ENCODE peak calls at places on chromosomes 1 and 21, in seven cellular contexts. One of them, this sample, is unnamed.

GRCh38 chr1:184158911-184159701 is 107.6 kb downstream of the TSEN15 start:
- DNase-seq in IMR-90: no peak
- DNase-seq in K562: no peak
- DNase-seq in caudate nucleus: no peak
- DNase-seq in pancreas: no peak
- DNase-seq in psoas muscle: no peak
- DNase-seq in CD8-positive, alpha-beta memory T cell: no peak
- DNase-seq in this sample: no peak

GRCh38 chr1:17696417-17697301 is 58.5 kb upstream of the ACTL8 start:
- DNase-seq in K562: peak
- DNase-seq in caudate nucleus: no peak
- DNase-seq in pancreas: no peak
- DNase-seq in psoas muscle: no peak
- DNase-seq in IMR-90: peak
- DNase-seq in CD8-positive, alpha-beta memory T cell: no peak
- DNase-seq in this sample: no peak

GRCh38 chr1:12480748-12481362 is 137.2 kb downstream of the DHRS3 start:
- DNase-seq in psoas muscle: no peak
- DNase-seq in pancreas: no peak
- DNase-seq in caudate nucleus: no peak
- DNase-seq in CD8-positive, alpha-beta memory T cell: no peak
- DNase-seq in IMR-90: peak
- DNase-seq in K562: peak
- DNase-seq in this sample: no peak

GRCh38 chr1:68384321-68384813 is 65.4 kb downstream of the RPE65 start:
- DNase-seq in pancreas: no peak
- DNase-seq in psoas muscle: no peak
- DNase-seq in CD8-positive, alpha-beta memory T cell: no peak
- DNase-seq in caudate nucleus: peak
- DNase-seq in IMR-90: peak
- DNase-seq in K562: peak
- DNase-seq in this sample: peak

GRCh38 chr1:216285052-216285451 is 138.2 kb downstream of the USH2A start:
- DNase-seq in caudate nucleus: no peak
- DNase-seq in K562: peak
- DNase-seq in pancreas: no peak
- DNase-seq in psoas muscle: no peak
- DNase-seq in CD8-positive, alpha-beta memory T cell: no peak
- DNase-seq in IMR-90: no peak
- DNase-seq in this sample: no peak

GRCh38 chr1:240455228-240455821 is 156.6 kb downstream of the GREM2 start:
- DNase-seq in pancreas: no peak
- DNase-seq in IMR-90: peak
- DNase-seq in caudate nucleus: no peak
- DNase-seq in K562: no peak
- DNase-seq in CD8-positive, alpha-beta memory T cell: no peak
- DNase-seq in psoas muscle: no peak
- DNase-seq in this sample: no peak

GRCh38 chr1:41615981-41616380 is 131.5 kb upstream of the EDN2 start:
- DNase-seq in IMR-90: no peak
- DNase-seq in psoas muscle: no peak
- DNase-seq in K562: no peak
- DNase-seq in CD8-positive, alpha-beta memory T cell: no peak
- DNase-seq in caudate nucleus: no peak
- DNase-seq in pancreas: no peak
- DNase-seq in this sample: no peak

GRCh38 chr1:29033829-29034466 is 89.8 kb downstream of the TMEM200B start:
- DNase-seq in IMR-90: peak
- DNase-seq in caudate nucleus: no peak
- DNase-seq in psoas muscle: no peak
- DNase-seq in CD8-positive, alpha-beta memory T cell: peak
- DNase-seq in pancreas: no peak
- DNase-seq in K562: peak
- DNase-seq in this sample: no peak

GRCh38 chr1:154962238-154962678 is 676 bp upstream of the PYGO2 start:
- DNase-seq in pancreas: no peak
- DNase-seq in IMR-90: peak
- DNase-seq in CD8-positive, alpha-beta memory T cell: no peak
- DNase-seq in psoas muscle: no peak
- DNase-seq in K562: peak
- DNase-seq in caudate nucleus: peak
- DNase-seq in this sample: peak

GRCh38 chr1:226737819-226738420 is 1.2 kb downstream of the ITPKB start:
- DNase-seq in IMR-90: peak
- DNase-seq in CD8-positive, alpha-beta memory T cell: peak
- DNase-seq in K562: no peak
- DNase-seq in psoas muscle: peak
- DNase-seq in caudate nucleus: peak
- DNase-seq in pancreas: peak
- DNase-seq in this sample: peak

GRCh38 chr1:70411360-70411844 is 334 bp downstream of the CTH start:
- DNase-seq in pancreas: no peak
- DNase-seq in K562: no peak
- DNase-seq in CD8-positive, alpha-beta memory T cell: no peak
- DNase-seq in psoas muscle: peak
- DNase-seq in caudate nucleus: no peak
- DNase-seq in IMR-90: peak
- DNase-seq in this sample: peak

GRCh38 chr1:115670476-115671175 is 28.9 kb downstream of the VANGL1 start:
- DNase-seq in IMR-90: peak
- DNase-seq in psoas muscle: no peak
- DNase-seq in K562: no peak
- DNase-seq in caudate nucleus: no peak
- DNase-seq in CD8-positive, alpha-beta memory T cell: no peak
- DNase-seq in pancreas: peak
- DNase-seq in this sample: no peak

GRCh38 chr1:86915737-86916235 is 1.4 kb downstream of the HS2ST1 start:
- DNase-seq in psoas muscle: no peak
- DNase-seq in pancreas: no peak
- DNase-seq in K562: no peak
- DNase-seq in IMR-90: no peak
- DNase-seq in CD8-positive, alpha-beta memory T cell: no peak
- DNase-seq in caudate nucleus: no peak
- DNase-seq in this sample: no peak

GRCh38 chr21:34881421-34881820 is 167.7 kb downstream of the RUNX1 start:
- DNase-seq in caudate nucleus: no peak
- DNase-seq in K562: no peak
- DNase-seq in IMR-90: peak
- DNase-seq in psoas muscle: no peak
- DNase-seq in CD8-positive, alpha-beta memory T cell: no peak
- DNase-seq in pancreas: no peak
- DNase-seq in this sample: no peak

GRCh38 chr1:245361056-245361455 is 206.3 kb downstream of the KIF26B start:
- DNase-seq in psoas muscle: no peak
- DNase-seq in caudate nucleus: no peak
- DNase-seq in CD8-positive, alpha-beta memory T cell: no peak
- DNase-seq in pancreas: no peak
- DNase-seq in IMR-90: no peak
- DNase-seq in K562: no peak
- DNase-seq in this sample: no peak

GRCh38 chr1:91020967-91021685 is 709 bp downstream of the ZNF644 start:
- DNase-seq in K562: peak
- DNase-seq in IMR-90: peak
- DNase-seq in caudate nucleus: no peak
- DNase-seq in CD8-positive, alpha-beta memory T cell: peak
- DNase-seq in pancreas: peak
- DNase-seq in psoas muscle: peak
- DNase-seq in this sample: peak

GRCh38 chr1:157961805-157962762 is 31.4 kb upstream of the KIRREL1 start:
- DNase-seq in psoas muscle: no peak
- DNase-seq in CD8-positive, alpha-beta memory T cell: no peak
- DNase-seq in caudate nucleus: no peak
- DNase-seq in K562: no peak
- DNase-seq in pancreas: no peak
- DNase-seq in IMR-90: peak
- DNase-seq in this sample: no peak

GRCh38 chr21:33025471-33026298 is at the start of gene OLIG2:
- DNase-seq in K562: no peak
- DNase-seq in CD8-positive, alpha-beta memory T cell: no peak
- DNase-seq in pancreas: no peak
- DNase-seq in caudate nucleus: peak
- DNase-seq in psoas muscle: no peak
- DNase-seq in IMR-90: peak
- DNase-seq in this sample: no peak

GRCh38 chr1:110203021-110203661 is 7.0 kb upstream of the KCNC4 start:
- DNase-seq in psoas muscle: no peak
- DNase-seq in pancreas: no peak
- DNase-seq in K562: peak
- DNase-seq in CD8-positive, alpha-beta memory T cell: peak
- DNase-seq in caudate nucleus: peak
- DNase-seq in IMR-90: peak
- DNase-seq in this sample: no peak

GRCh38 chr1:244370060-244370637 is 81.6 kb downstream of the ADSS2 start:
- DNase-seq in pancreas: no peak
- DNase-seq in CD8-positive, alpha-beta memory T cell: no peak
- DNase-seq in IMR-90: no peak
- DNase-seq in caudate nucleus: no peak
- DNase-seq in K562: peak
- DNase-seq in psoas muscle: no peak
- DNase-seq in this sample: peak

GRCh38 chr1:90768826-90769225 is 51.7 kb upstream of the BARHL2 start:
- DNase-seq in psoas muscle: no peak
- DNase-seq in CD8-positive, alpha-beta memory T cell: no peak
- DNase-seq in K562: no peak
- DNase-seq in IMR-90: peak
- DNase-seq in pancreas: no peak
- DNase-seq in caudate nucleus: no peak
- DNase-seq in this sample: no peak

GRCh38 chr1:206683313-206683712 is 1.4 kb upstream of the MAPKAPK2 start:
- DNase-seq in caudate nucleus: no peak
- DNase-seq in pancreas: no peak
- DNase-seq in CD8-positive, alpha-beta memory T cell: no peak
- DNase-seq in psoas muscle: no peak
- DNase-seq in K562: no peak
- DNase-seq in IMR-90: no peak
- DNase-seq in this sample: no peak

GRCh38 chr1:91608876-91609275 is 108.2 kb downstream of the CDC7 start:
- DNase-seq in IMR-90: peak
- DNase-seq in pancreas: no peak
- DNase-seq in CD8-positive, alpha-beta memory T cell: no peak
- DNase-seq in caudate nucleus: no peak
- DNase-seq in psoas muscle: no peak
- DNase-seq in K562: no peak
- DNase-seq in this sample: no peak

GRCh38 chr1:111596499-111596898 is 23.1 kb upstream of the RAP1A start:
- DNase-seq in IMR-90: no peak
- DNase-seq in CD8-positive, alpha-beta memory T cell: peak
- DNase-seq in pancreas: no peak
- DNase-seq in psoas muscle: no peak
- DNase-seq in K562: no peak
- DNase-seq in caudate nucleus: no peak
- DNase-seq in this sample: no peak

GRCh38 chr1:153470707-153471106 is 10.3 kb upstream of the S100A7 start:
- DNase-seq in psoas muscle: no peak
- DNase-seq in K562: no peak
- DNase-seq in IMR-90: no peak
- DNase-seq in pancreas: no peak
- DNase-seq in CD8-positive, alpha-beta memory T cell: no peak
- DNase-seq in caudate nucleus: no peak
- DNase-seq in this sample: no peak

GRCh38 chr1:228830185-228830953 is 95.1 kb downstream of the RHOU start:
- DNase-seq in pancreas: peak
- DNase-seq in caudate nucleus: no peak
- DNase-seq in K562: no peak
- DNase-seq in IMR-90: no peak
- DNase-seq in psoas muscle: no peak
- DNase-seq in CD8-positive, alpha-beta memory T cell: no peak
- DNase-seq in this sample: no peak

GRCh38 chr1:228084325-228084724 is 1.8 kb downstream of the ARF1 start:
- DNase-seq in pancreas: no peak
- DNase-seq in K562: peak
- DNase-seq in psoas muscle: peak
- DNase-seq in IMR-90: peak
- DNase-seq in CD8-positive, alpha-beta memory T cell: no peak
- DNase-seq in caudate nucleus: no peak
- DNase-seq in this sample: no peak

GRCh38 chr1:65814752-65815151 is 22.1 kb downstream of the PDE4B start:
- DNase-seq in psoas muscle: no peak
- DNase-seq in caudate nucleus: no peak
- DNase-seq in IMR-90: no peak
- DNase-seq in K562: no peak
- DNase-seq in CD8-positive, alpha-beta memory T cell: no peak
- DNase-seq in pancreas: no peak
- DNase-seq in this sample: no peak
- H3K27ac ChIP-seq in psoas muscle: no peak
- H3K27ac ChIP-seq in caudate nucleus: no peak
- H3K27ac ChIP-seq in IMR-90: no peak
- H3K27ac ChIP-seq in K562: no peak
- H3K27ac ChIP-seq in CD8-positive, alpha-beta memory T cell: no peak
- H3K27ac ChIP-seq in pancreas: no peak
- H3K27ac ChIP-seq in this sample: no peak

GRCh38 chr21:14877581-14878228 is 187.1 kb downstream of the NRIP1 start:
- DNase-seq in caudate nucleus: no peak
- DNase-seq in CD8-positive, alpha-beta memory T cell: no peak
- DNase-seq in psoas muscle: no peak
- DNase-seq in IMR-90: peak
- DNase-seq in pancreas: no peak
- DNase-seq in K562: peak
- DNase-seq in this sample: no peak
- H3K27ac ChIP-seq in caudate nucleus: no peak
- H3K27ac ChIP-seq in CD8-positive, alpha-beta memory T cell: no peak
- H3K27ac ChIP-seq in psoas muscle: no peak
- H3K27ac ChIP-seq in IMR-90: peak
- H3K27ac ChIP-seq in pancreas: no peak
- H3K27ac ChIP-seq in K562: peak
- H3K27ac ChIP-seq in this sample: no peak

DNA sequence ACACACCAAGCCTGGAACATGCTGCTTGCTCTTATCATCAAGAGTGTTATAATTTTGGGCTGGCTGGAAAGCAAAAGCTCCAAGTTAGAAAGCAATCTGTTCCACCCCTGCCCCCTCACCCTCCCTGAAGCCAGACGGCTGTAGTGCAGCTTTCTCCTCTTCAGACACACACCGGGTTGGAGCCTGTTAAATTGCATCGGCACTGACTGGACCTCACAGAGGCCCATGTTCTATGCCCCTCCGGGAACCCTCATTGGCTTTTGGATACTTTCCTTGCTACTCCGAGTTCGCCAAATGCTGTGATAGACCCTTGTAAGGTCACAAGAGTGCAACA is 90.6 kb upstream of the KCNJ15 start:
- DNase-seq in pancreas: no peak
- DNase-seq in caudate nucleus: no peak
- DNase-seq in psoas muscle: no peak
- DNase-seq in IMR-90: no peak
- DNase-seq in K562: no peak
- DNase-seq in CD8-positive, alpha-beta memory T cell: no peak
- DNase-seq in this sample: no peak
- H3K27ac ChIP-seq in pancreas: no peak
- H3K27ac ChIP-seq in caudate nucleus: no peak
- H3K27ac ChIP-seq in psoas muscle: no peak
- H3K27ac ChIP-seq in IMR-90: no peak
- H3K27ac ChIP-seq in K562: no peak
- H3K27ac ChIP-seq in CD8-positive, alpha-beta memory T cell: no peak
- H3K27ac ChIP-seq in this sample: peak

GRCh38 chr1:19429611-19430010 is 55.7 kb downstream of the CAPZB start:
- DNase-seq in IMR-90: no peak
- DNase-seq in CD8-positive, alpha-beta memory T cell: no peak
- DNase-seq in psoas muscle: no peak
- DNase-seq in caudate nucleus: peak
- DNase-seq in pancreas: no peak
- DNase-seq in K562: no peak
- DNase-seq in this sample: no peak
- H3K27ac ChIP-seq in IMR-90: peak
- H3K27ac ChIP-seq in CD8-positive, alpha-beta memory T cell: no peak
- H3K27ac ChIP-seq in psoas muscle: peak
- H3K27ac ChIP-seq in caudate nucleus: no peak
- H3K27ac ChIP-seq in pancreas: no peak
- H3K27ac ChIP-seq in K562: no peak
- H3K27ac ChIP-seq in this sample: peak